ENCODE peak calls at places on chromosomes 7 and 10, in five cellular contexts. X is astrocyte, Q is mammary epithelial cell, P is hepatocyte, D is GM23338. J is an unnamed sample. For H4K20me1, the result is how much of the 10 kb centered on the place peaks cover.

GRCh38 chr7:13989138-13989943 is at the start of gene ETV1:
- DNase-seq in X (peak), P (peak), Q (peak), D (peak), J (peak)

GRCh38 chr7:7553386-7553785 is 13.3 kb upstream of the MIOS start:
- DNase-seq in P (no peak), Q (no peak), X (no peak), D (no peak), J (no peak)

GRCh38 chr10:5518143-5518542 is 6.6 kb upstream of the CALML3 start:
- DNase-seq in P (peak), D (no peak), Q (no peak), X (no peak), J (peak)

GRCh38 chr7:25031432-25031831 is 51.5 kb upstream of the OSBPL3 start:
- DNase-seq in Q (peak), X (no peak), D (peak), P (no peak), J (peak)

GRCh38 chr7:53466396-53466795 is 431.0 kb downstream of the POM121L12 start:
- DNase-seq in D (no peak), Q (no peak), P (no peak), X (no peak), J (no peak)

GRCh38 chr7:66258409-66258808 is 53.3 kb downstream of the TPST1 start:
- DNase-seq in D (peak), Q (peak), P (no peak), X (peak), J (no peak)

GRCh38 chr10:79060641-79061255 is 8.0 kb upstream of the ZMIZ1 start:
- DNase-seq in X (no peak), D (no peak), P (no peak), Q (no peak), J (no peak)

GRCh38 chr7:44291066-44291732 is 34.2 kb downstream of the CAMK2B start:
- DNase-seq in X (peak), P (no peak), Q (no peak), D (no peak), J (peak)

GRCh38 chr7:48962821-48963505 is 38.6 kb downstream of the CDC14C start:
- DNase-seq in Q (no peak), X (peak), D (no peak), P (no peak), J (no peak)

GRCh38 chr10:93121311-93121710 is 47.6 kb downstream of the CYP26A1 start:
- DNase-seq in Q (no peak), P (no peak), D (no peak), X (no peak), J (no peak)

GRCh38 chr7:126535176-126535575 is 717.6 kb downstream of the GRM8 start:
- DNase-seq in P (no peak), Q (no peak), D (no peak), X (no peak), J (no peak)

GRCh38 chr7:77444123-77444522 is 28.0 kb upstream of the GSAP start:
- DNase-seq in X (peak), D (no peak), Q (no peak), P (no peak), J (no peak)

GRCh38 chr7:117808910-117809705 is 64.1 kb downstream of the CTTNBP2 start:
- DNase-seq in P (no peak), X (peak), Q (no peak), D (no peak), J (no peak)

GRCh38 chr10:34698248-34698831 is 116.8 kb downstream of the PARD3 start:
- DNase-seq in P (no peak), X (no peak), D (no peak), Q (no peak), J (no peak)
- H4K20me1 ChIP-seq in P (under half), X (under half), D (under half), Q (under half), J (under half)

GRCh38 chr10:100969175-100970075 is at the start of gene SEMA4G:
- DNase-seq in D (peak), Q (no peak), X (no peak), P (peak), J (peak)
- TF ChIP-seq EZH2 in D (no peak), Q (no peak), X (peak), P (no peak), J (no peak)

GRCh38 chr7:8833355-8833754 is 399.9 kb downstream of the NXPH1 start:
- DNase-seq in D (no peak), Q (no peak), P (no peak), X (no peak), J (peak)

GRCh38 chr7:8823486-8823885 is 390.1 kb downstream of the NXPH1 start:
- DNase-seq in P (no peak), X (no peak), Q (no peak), D (peak), J (no peak)

GRCh38 chr7:8827329-8827728 is 393.9 kb downstream of the NXPH1 start:
- DNase-seq in P (no peak), D (no peak), Q (no peak), X (no peak), J (no peak)

GRCh38 chr7:8831386-8831785 is 398.0 kb downstream of the NXPH1 start:
- DNase-seq in Q (no peak), P (no peak), D (peak), X (peak), J (peak)

DNA sequence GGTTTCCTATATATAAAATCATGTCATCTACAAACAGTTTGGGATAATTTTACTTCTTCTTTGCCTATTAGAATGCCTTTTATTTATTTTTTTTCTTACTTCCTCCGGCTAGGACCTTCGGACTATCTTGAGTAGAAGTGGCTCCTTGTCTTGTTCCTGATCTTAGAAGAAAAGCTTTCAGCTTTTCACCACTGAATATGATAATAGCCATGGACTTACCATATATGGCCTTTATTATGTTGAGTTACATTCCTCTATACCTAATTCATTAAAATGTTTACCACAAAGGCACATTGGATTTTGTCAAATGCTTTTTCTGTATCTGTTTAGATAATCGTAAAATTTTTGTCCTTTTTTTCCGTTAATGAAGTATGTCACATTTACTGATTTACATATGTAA is 395.7 kb downstream of the NXPH1 start:
- DNase-seq in X (no peak), P (no peak), D (no peak), Q (no peak), J (no peak)
- H4K20me1 ChIP-seq in X (under half), P (under half), D (under half), Q (under half), J (under half)

DNA sequence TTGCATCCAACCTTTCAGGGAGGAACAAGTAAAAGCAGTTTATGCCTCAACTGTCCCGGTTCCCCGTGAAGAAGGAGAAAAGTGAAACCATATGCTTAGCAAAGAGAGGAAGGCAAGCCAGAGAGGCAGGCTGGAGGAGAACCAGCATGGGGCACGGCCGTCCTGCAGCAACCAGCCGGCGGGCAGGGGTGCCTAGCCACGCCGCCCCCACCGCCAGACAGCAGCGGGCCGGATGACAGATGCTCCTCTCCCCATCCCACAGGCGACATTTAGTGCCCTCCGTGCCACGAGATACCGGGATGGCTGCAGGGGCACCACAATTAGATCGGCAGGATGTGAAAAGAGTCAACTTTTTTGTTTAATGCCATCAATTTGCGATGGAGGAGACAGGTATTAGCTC is 421.4 kb upstream of the MGMT start:
- DNase-seq in D (no peak), X (no peak), Q (no peak), P (no peak), J (no peak)
- TF ChIP-seq EZH2 in D (no peak), X (no peak), Q (no peak), P (no peak), J (no peak)

GRCh38 chr10:110965216-110965615 is 45.8 kb downstream of the SHOC2 start:
- DNase-seq in X (no peak), D (no peak), P (no peak), Q (no peak), J (no peak)
- H4K20me1 ChIP-seq in X (half or more), D (under half), P (under half), Q (under half), J (under half)

GRCh38 chr10:34817054-34817453 is 2.0 kb upstream of the PARD3 start:
- DNase-seq in X (no peak), D (no peak), Q (no peak), P (no peak), J (no peak)

GRCh38 chr10:34813626-34814227 is 1.4 kb downstream of the PARD3 start:
- DNase-seq in X (peak), Q (peak), P (peak), D (no peak), J (peak)

GRCh38 chr10:34814228-34815173 is 595 bp downstream of the PARD3 start:
- DNase-seq in Q (peak), D (peak), X (no peak), P (peak), J (peak)

GRCh38 chr10:34816067-34817002 is 1.2 kb upstream of the PARD3 start:
- DNase-seq in P (peak), Q (no peak), X (no peak), D (peak), J (peak)

DNA sequence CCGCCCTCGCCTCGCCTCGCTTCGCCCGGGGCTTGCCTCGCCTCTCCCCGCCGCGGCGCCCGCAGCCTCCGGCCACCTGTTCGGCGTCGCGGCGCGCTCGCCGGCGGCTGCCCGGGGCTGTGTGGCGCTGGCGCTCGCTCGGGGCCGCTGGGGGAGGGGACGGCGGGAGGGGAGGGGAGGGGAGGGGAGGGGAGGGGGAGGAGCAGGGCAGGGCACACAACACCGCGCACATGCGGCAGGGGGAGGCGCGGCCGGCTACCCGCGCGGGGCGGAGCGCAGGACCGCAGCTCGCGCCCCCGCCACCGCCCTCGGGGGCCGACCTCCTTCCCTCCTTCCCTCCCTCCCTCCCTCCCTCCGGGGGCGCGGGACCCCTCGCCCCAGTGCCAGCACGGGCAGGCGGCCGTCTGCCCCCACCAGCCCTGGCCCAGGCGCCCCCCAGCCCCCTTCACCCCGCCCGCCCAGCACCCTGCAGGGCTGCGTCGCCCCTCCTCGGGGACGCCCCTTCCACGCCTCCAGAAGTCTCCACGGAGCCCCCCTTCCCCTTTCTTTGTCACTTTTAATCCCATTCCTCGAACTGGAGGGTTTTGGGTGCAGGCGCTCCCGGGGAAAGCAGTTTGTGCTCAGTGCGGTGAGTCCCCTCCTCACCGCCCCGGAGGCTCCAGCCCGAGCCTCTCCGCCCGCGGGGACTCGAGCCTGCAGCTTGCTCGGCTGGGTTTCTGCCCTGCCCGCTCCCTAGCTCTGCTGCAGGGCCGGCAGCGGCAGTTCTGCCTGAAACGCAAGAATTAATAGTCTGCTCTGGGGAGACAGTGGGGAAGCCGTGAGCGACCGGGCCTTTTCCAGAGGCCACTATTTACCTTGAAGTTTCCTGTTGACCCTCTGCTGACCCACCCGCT is at the start of gene PARD3:
- DNase-seq in P (peak), X (no peak), D (peak), Q (peak), J (peak)
- TF ChIP-seq EZH2 in P (no peak), X (no peak), D (no peak), Q (no peak), J (no peak)

DNA sequence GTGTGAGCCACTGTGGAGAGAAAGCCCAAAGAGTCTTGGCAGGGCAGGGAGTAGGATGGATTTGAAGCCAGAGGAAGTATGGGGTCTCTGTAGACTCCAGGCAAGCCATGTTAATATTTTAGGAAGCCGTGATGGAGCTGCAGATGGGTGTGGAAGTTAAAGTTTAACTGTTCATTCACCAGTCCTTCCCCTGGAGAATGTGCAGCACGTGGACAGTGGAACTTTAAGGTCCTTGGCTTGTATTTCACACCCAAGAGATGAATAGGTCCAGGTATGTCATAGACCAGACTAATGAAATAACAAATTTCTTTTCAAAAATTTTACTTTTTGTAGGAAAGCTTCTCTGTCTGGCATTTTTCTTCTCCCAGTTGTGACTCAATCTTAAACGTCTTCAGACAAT is 54.2 kb downstream of the TCF7L2 start:
- DNase-seq in P (no peak), X (no peak), D (no peak), Q (no peak), J (no peak)
- H4K20me1 ChIP-seq in P (half or more), X (half or more), D (half or more), Q (under half), J (under half)

DNA sequence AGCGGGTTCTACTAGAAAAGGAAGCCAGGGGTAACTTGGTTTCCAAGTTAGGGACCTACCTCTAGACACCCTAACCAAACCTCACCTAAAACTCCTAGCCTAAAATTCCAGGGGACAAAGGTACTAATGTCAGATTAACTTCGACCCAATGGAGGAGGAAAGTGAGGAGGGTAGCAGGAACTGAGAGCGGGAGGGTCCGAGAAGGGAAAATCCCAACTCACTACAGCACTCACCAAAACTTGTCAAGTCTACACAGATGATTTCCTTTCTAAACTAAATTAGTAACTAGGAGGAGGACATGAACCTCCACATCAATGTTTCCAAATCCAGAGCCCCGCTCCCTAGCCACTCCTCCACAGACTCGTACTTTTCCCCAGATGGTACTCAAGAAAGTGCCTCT is 22.6 kb downstream of the CHCHD3 start:
- DNase-seq in Q (no peak), X (no peak), P (no peak), D (no peak), J (no peak)
- TF ChIP-seq EZH2 in Q (no peak), X (no peak), P (no peak), D (no peak), J (no peak)

GRCh38 chr7:23955145-23955544 is 245.1 kb downstream of the STK31 start:
- DNase-seq in P (no peak), Q (peak), X (peak), D (no peak), J (peak)

GRCh38 chr7:23963461-23963860 is 253.4 kb downstream of the STK31 start:
- DNase-seq in Q (no peak), P (no peak), X (no peak), D (no peak), J (no peak)

GRCh38 chr7:23956769-23957556 is 246.9 kb downstream of the STK31 start:
- DNase-seq in X (peak), P (peak), D (no peak), Q (no peak), J (peak)

GRCh38 chr7:23955600-23956149 is 245.7 kb downstream of the STK31 start:
- DNase-seq in D (peak), P (no peak), X (no peak), Q (no peak), J (no peak)

DNA sequence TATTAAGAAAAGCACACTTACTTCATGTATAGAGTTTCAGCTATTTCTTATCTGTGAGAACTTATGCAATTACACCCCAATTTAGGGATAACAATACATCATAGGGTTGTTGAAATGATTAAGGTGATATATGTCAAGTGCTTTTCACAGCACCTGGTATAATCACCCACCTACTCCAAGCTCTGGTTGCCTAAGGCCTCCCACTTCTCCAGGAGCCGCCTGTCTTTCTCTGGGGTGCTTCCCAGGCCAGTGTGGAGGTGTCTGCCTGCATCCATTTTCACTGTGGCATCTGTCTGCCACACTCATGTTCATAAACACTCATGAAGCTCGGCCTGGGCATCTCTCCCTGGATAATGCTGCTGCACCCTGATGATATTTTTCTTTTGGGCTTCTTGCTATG is 250.3 kb downstream of the STK31 start:
- DNase-seq in Q (no peak), D (no peak), X (no peak), P (no peak), J (no peak)
- H4K20me1 ChIP-seq in Q (under half), D (under half), X (under half), P (under half), J (under half)

GRCh38 chr7:139776486-139777303 is 1.1 kb downstream of the HIPK2 start:
- DNase-seq in Q (no peak), D (peak), P (peak), X (peak), J (peak)
- TF ChIP-seq EZH2 in Q (no peak), D (no peak), P (no peak), X (no peak), J (no peak)